ENCODE peak calls at places on chromosomes 5 and 9, in six cellular contexts. R is NCI-H774; P is stimulated activated CD8-positive, alpha-beta memory T cell treated with anti-CD3 and anti-CD28 coated beads, Interleukin-4, amount 100 ng/mL, for 1 hour; V is HT1080; O is NCI-H1105; A is AG09309. U is an unnamed sample.

GRCh38 chr5:54296386-54296785 is 14.0 kb downstream of the ARL15 start:
- DNase-seq in R (peak), P (no peak), V (no peak), O (no peak), A (no peak), U (no peak)

GRCh38 chr5:119435436-119436132 is 16.7 kb upstream of the HSD17B4 start:
- DNase-seq in R (no peak), P (peak), V (peak), O (no peak), A (no peak), U (peak)

GRCh38 chr5:177478711-177479646 is 5.5 kb upstream of the DBN1 start:
- DNase-seq in R (no peak), P (no peak), V (no peak), O (no peak), A (no peak), U (peak)

GRCh38 chr5:58042933-58043606 is 416.8 kb downstream of the PLK2 start:
- DNase-seq in R (no peak), P (no peak), V (no peak), O (no peak), A (no peak), U (no peak)

GRCh38 chr9:85600675-85601263 is 141.0 kb downstream of the AGTPBP1 start:
- DNase-seq in R (no peak), P (no peak), V (no peak), O (no peak), A (no peak), U (no peak)

GRCh38 chr5:96780626-96781025 is 27.1 kb downstream of the ERAP1 start:
- DNase-seq in R (no peak), P (no peak), V (no peak), O (no peak), A (no peak), U (no peak)

GRCh38 chr5:143393516-143393915 is 10.0 kb downstream of the NR3C1 start:
- DNase-seq in R (no peak), P (no peak), V (no peak), O (no peak), A (no peak), U (no peak)

GRCh38 chr9:108565651-108566378 is 290.0 kb downstream of the ACTL7B start:
- DNase-seq in R (peak), P (no peak), V (peak), O (peak), A (peak), U (peak)

GRCh38 chr5:75265731-75266130 is 29.1 kb upstream of the ANKRD31 start:
- DNase-seq in R (no peak), P (no peak), V (peak), O (no peak), A (peak), U (peak)

GRCh38 chr5:95029569-95030366 is 255.1 kb downstream of the MCTP1 start:
- DNase-seq in R (no peak), P (no peak), V (peak), O (no peak), A (no peak), U (no peak)

GRCh38 chr5:179758905-179759304 is 26.3 kb downstream of the MAML1 start:
- DNase-seq in R (no peak), P (no peak), V (no peak), O (no peak), A (no peak), U (no peak)

GRCh38 chr5:133848306-133848924 is 120.0 kb downstream of the C5orf15 start:
- DNase-seq in R (no peak), P (no peak), V (peak), O (no peak), A (no peak), U (no peak)

GRCh38 chr5:169742773-169743296 is 105.8 kb downstream of the DOCK2 start:
- DNase-seq in R (no peak), P (no peak), V (peak), O (no peak), A (peak), U (no peak)

GRCh38 chr9:73074176-73074708 is 77.4 kb upstream of the ANXA1 start:
- DNase-seq in R (no peak), P (no peak), V (no peak), O (no peak), A (no peak), U (no peak)

GRCh38 chr5:91033370-91033769 is 349.7 kb downstream of the ARRDC3 start:
- DNase-seq in R (no peak), P (no peak), V (no peak), O (no peak), A (no peak), U (no peak)

GRCh38 chr9:93207326-93207814 is 23.4 kb downstream of the WNK2 start:
- DNase-seq in R (peak), P (no peak), V (no peak), O (peak), A (peak), U (no peak)

GRCh38 chr5:120465281-120465961 is 1.3 kb downstream of the PRR16 start:
- DNase-seq in R (no peak), P (no peak), V (peak), O (no peak), A (peak), U (no peak)

GRCh38 chr5:151895660-151896040 is 29.0 kb downstream of the GLRA1 start:
- DNase-seq in R (no peak), P (no peak), V (no peak), O (no peak), A (no peak), U (no peak)

GRCh38 chr5:77140350-77140749 is 53.3 kb upstream of the ZBED3 start:
- DNase-seq in R (no peak), P (no peak), V (no peak), O (no peak), A (no peak), U (no peak)

GRCh38 chr9:128912270-128912853 is 8.4 kb upstream of the PHYHD1 start:
- DNase-seq in R (no peak), P (no peak), V (peak), O (no peak), A (no peak), U (no peak)

GRCh38 chr5:31173621-31174020 is 19.9 kb upstream of the CDH6 start:
- DNase-seq in R (no peak), P (no peak), V (no peak), O (no peak), A (no peak), U (no peak)

GRCh38 chr5:1734908-1735289 is 64.7 kb downstream of the MRPL36 start:
- DNase-seq in R (no peak), P (no peak), V (no peak), O (no peak), A (no peak), U (no peak)

GRCh38 chr5:179986328-179986727 is 78.6 kb upstream of the TBC1D9B start:
- DNase-seq in R (no peak), P (no peak), V (no peak), O (no peak), A (no peak), U (no peak)

GRCh38 chr9:127854169-127854833 is at the start of gene ENG:
- DNase-seq in R (no peak), P (no peak), V (peak), O (no peak), A (no peak), U (no peak)

GRCh38 chr9:16721972-16722371 is 148.5 kb downstream of the BNC2 start:
- DNase-seq in R (no peak), P (no peak), V (peak), O (no peak), A (no peak), U (no peak)

GRCh38 chr9:71719585-71719984 is 48.7 kb downstream of the CEMIP2 start:
- DNase-seq in R (no peak), P (no peak), V (no peak), O (no peak), A (peak), U (no peak)

GRCh38 chr9:127720865-127721227 is 5.0 kb downstream of the TTC16 start:
- DNase-seq in R (no peak), P (no peak), V (no peak), O (no peak), A (no peak), U (no peak)

GRCh38 chr5:89584339-89584956 is 701.5 kb upstream of the MEF2C start:
- DNase-seq in R (no peak), P (no peak), V (peak), O (no peak), A (peak), U (no peak)

GRCh38 chr5:59238126-59238902 is 655.2 kb downstream of the PDE4D start:
- DNase-seq in R (no peak), P (no peak), V (no peak), O (no peak), A (no peak), U (no peak)

GRCh38 chr5:151448038-151448985 is 909 bp downstream of the SLC36A1 start:
- DNase-seq in R (no peak), P (no peak), V (peak), O (peak), A (no peak), U (peak)

GRCh38 chr9:124975131-124975530 is 34.2 kb upstream of the GOLGA1 start:
- DNase-seq in R (no peak), P (no peak), V (no peak), O (no peak), A (no peak), U (no peak)

GRCh38 chr5:33008751-33009418 is 297.8 kb downstream of the NPR3 start:
- DNase-seq in R (no peak), P (no peak), V (no peak), O (no peak), A (no peak), U (no peak)

GRCh38 chr5:159695741-159696294 is 220.5 kb upstream of the ADRA1B start:
- DNase-seq in R (no peak), P (no peak), V (no peak), O (no peak), A (no peak), U (no peak)

GRCh38 chr9:16898464-16898863 is 28.0 kb upstream of the BNC2 start:
- DNase-seq in R (no peak), P (no peak), V (no peak), O (no peak), A (no peak), U (no peak)

GRCh38 chr5:143395638-143396352 is 7.7 kb downstream of the NR3C1 start:
- DNase-seq in R (no peak), P (no peak), V (no peak), O (no peak), A (no peak), U (peak)

GRCh38 chr5:141958773-141959172 is 771 bp upstream of the PCDH12 start:
- DNase-seq in R (no peak), P (no peak), V (peak), O (no peak), A (no peak), U (no peak)

GRCh38 chr5:67935908-67936573 is 279.5 kb upstream of the PIK3R1 start:
- DNase-seq in R (no peak), P (no peak), V (no peak), O (no peak), A (no peak), U (no peak)

GRCh38 chr5:59791131-59791485 is 102.4 kb downstream of the PDE4D start:
- DNase-seq in R (no peak), P (no peak), V (no peak), O (no peak), A (no peak), U (no peak)

GRCh38 chr9:129801504-129801903 is 1.5 kb upstream of the TOR1B start:
- DNase-seq in R (no peak), P (no peak), V (no peak), O (no peak), A (no peak), U (no peak)

U was measured in NAMALWA.